ENCODE peak calls at places on chromosomes 11 and 22, in four cellular contexts. O is H1, P is mesendoderm, G is IMR-90. F is an unnamed sample.

GRCh38 chr11:3745161-3745560 is 52.2 kb downstream of the NUP98 start:
- DNase-seq in G (no peak), O (no peak), P (no peak), F (no peak)

GRCh38 chr11:78050964-78051831 is 12.5 kb upstream of the THRSP start:
- DNase-seq in P (peak), G (peak), O (no peak), F (peak)

GRCh38 chr22:32528984-32529982 is 54.7 kb downstream of the FBXO7 start:
- DNase-seq in O (peak), G (peak), P (peak), F (peak)

GRCh38 chr22:43164636-43165035 is 13.3 kb downstream of the TSPO start:
- DNase-seq in P (no peak), O (no peak), G (no peak), F (no peak)

GRCh38 chr22:40636380-40637180 is at the start of gene MRTFA:
- DNase-seq in O (peak), G (peak), P (peak), F (peak)

GRCh38 chr11:65482306-65482850 is 16.5 kb upstream of the MALAT1 start:
- DNase-seq in P (no peak), O (no peak), G (no peak), F (no peak)

GRCh38 chr22:49263101-49263500 is 564.6 kb downstream of the BRD1 start:
- DNase-seq in P (no peak), O (no peak), G (no peak), F (no peak)

GRCh38 chr11:1771700-1772099 is 8.0 kb upstream of the CTSD start:
- DNase-seq in G (peak), O (no peak), P (peak), F (no peak)

GRCh38 chr22:49554296-49554625 is 273.4 kb downstream of the BRD1 start:
- DNase-seq in O (no peak), P (no peak), G (no peak), F (peak)

GRCh38 chr22:23166038-23166831 is 14.1 kb upstream of the BCR start:
- DNase-seq in G (no peak), P (no peak), O (no peak), F (no peak)

GRCh38 chr11:86596861-86597632 is 75.4 kb downstream of the ME3 start:
- DNase-seq in O (no peak), G (peak), P (no peak), F (no peak)

GRCh38 chr22:29972121-29972520 is 89.1 kb downstream of the MTMR3 start:
- DNase-seq in O (no peak), P (no peak), G (no peak), F (no peak)

GRCh38 chr22:37552560-37553163 is 7.6 kb upstream of the CDC42EP1 start:
- DNase-seq in O (no peak), G (peak), P (peak), F (peak)

GRCh38 chr11:130677486-130678153 is 229.2 kb downstream of the ADAMTS15 start:
- DNase-seq in P (peak), O (peak), G (peak), F (peak)

GRCh38 chr11:69867076-69868002 is 48.1 kb upstream of the FGF3 start:
- DNase-seq in P (no peak), O (no peak), G (peak), F (peak)

GRCh38 chr11:87331273-87331672 is 293.5 kb downstream of the TMEM135 start:
- DNase-seq in O (no peak), P (no peak), G (no peak), F (no peak)

GRCh38 chr11:29282088-29282487 is 734.7 kb downstream of the KCNA4 start:
- DNase-seq in G (peak), P (peak), O (no peak), F (no peak)

GRCh38 chr11:1515082-1516060 is 28.8 kb upstream of the MOB2 start:
- DNase-seq in P (peak), O (peak), G (peak), F (peak)

GRCh38 chr22:46674906-46675305 is 54.7 kb downstream of the GRAMD4 start:
- DNase-seq in G (no peak), P (no peak), O (no peak), F (no peak)

GRCh38 chr11:105937331-105937730 is 84.7 kb downstream of the MSANTD4 start:
- DNase-seq in G (peak), P (no peak), O (no peak), F (no peak)

GRCh38 chr11:130671801-130672700 is 223.6 kb downstream of the ADAMTS15 start:
- DNase-seq in G (peak), O (no peak), P (peak), F (no peak)

GRCh38 chr22:50310209-50310722 is 2.8 kb upstream of the PLXNB2 start:
- DNase-seq in P (no peak), G (no peak), O (no peak), F (no peak)

GRCh38 chr22:39332441-39333064 is 13.1 kb upstream of the RPL3 start:
- DNase-seq in G (no peak), P (no peak), O (no peak), F (no peak)

GRCh38 chr11:116376547-116376946 is 396.2 kb downstream of the BUD13 start:
- DNase-seq in O (no peak), P (no peak), G (no peak), F (no peak)

GRCh38 chr11:127805771-127806170 is 781.6 kb downstream of the ETS1 start:
- DNase-seq in P (peak), O (no peak), G (no peak), F (no peak)
- H4K5ac ChIP-seq in P (no peak), O (no peak), G (no peak), F (no peak)

GRCh38 chr11:125359130-125359529 is 136.9 kb downstream of the FEZ1 start:
- DNase-seq in O (no peak), G (no peak), P (no peak), F (no peak)
- H4K5ac ChIP-seq in O (no peak), G (no peak), P (no peak), F (no peak)

GRCh38 chr11:38256436-38256835 is 1658.4 kb upstream of the RAG2 start:
- DNase-seq in P (peak), G (no peak), O (no peak), F (no peak)
- H4K5ac ChIP-seq in P (no peak), G (no peak), O (no peak), F (no peak)

DNA sequence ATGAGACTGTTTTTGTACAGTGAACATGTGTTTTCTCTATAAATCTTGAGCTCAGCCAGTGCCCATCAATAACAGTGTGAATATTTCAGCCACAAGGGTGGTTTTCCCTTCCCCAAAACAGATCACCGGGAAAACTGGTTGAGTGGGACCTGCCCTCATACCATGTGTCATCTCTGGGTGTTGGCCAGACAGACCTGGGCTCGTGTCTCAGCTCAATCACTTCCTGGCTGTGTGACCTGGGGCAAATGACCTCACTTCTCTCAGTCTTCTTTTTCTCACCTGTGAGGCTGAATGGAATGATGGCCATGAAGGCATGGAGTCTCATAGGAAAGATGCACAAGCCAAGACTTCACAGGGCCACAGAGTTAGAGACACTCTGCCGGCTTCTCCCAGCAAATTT is 74.7 kb downstream of the COMMD9 start:
- DNase-seq in O (no peak), P (peak), G (no peak), F (no peak)
- H4K5ac ChIP-seq in O (no peak), P (no peak), G (no peak), F (no peak)

GRCh38 chr11:19092850-19093249 is 24.1 kb upstream of the ZDHHC13 start:
- DNase-seq in G (no peak), O (no peak), P (no peak), F (no peak)

GRCh38 chr11:19092342-19092741 is 24.6 kb upstream of the ZDHHC13 start:
- DNase-seq in G (no peak), P (no peak), O (no peak), F (no peak)

GRCh38 chr11:19094859-19095258 is 22.1 kb upstream of the ZDHHC13 start:
- DNase-seq in P (no peak), O (no peak), G (no peak), F (no peak)

GRCh38 chr11:19091366-19091765 is 25.6 kb upstream of the ZDHHC13 start:
- DNase-seq in O (no peak), P (no peak), G (no peak), F (no peak)

GRCh38 chr11:19093976-19094375 is 23.0 kb upstream of the ZDHHC13 start:
- DNase-seq in G (no peak), O (no peak), P (no peak), F (no peak)
- H4K5ac ChIP-seq in G (no peak), O (no peak), P (no peak), F (no peak)

GRCh38 chr22:41725510-41726110 is 26.3 kb downstream of the MEI1 start:
- DNase-seq in G (peak), O (no peak), P (peak), F (no peak)
- H4K5ac ChIP-seq in G (no peak), O (no peak), P (no peak), F (no peak)

GRCh38 chr11:92941676-92942571 is 27.5 kb upstream of the MTNR1B start:
- DNase-seq in P (peak), G (peak), O (no peak), F (no peak)

GRCh38 chr11:92939305-92939704 is 30.1 kb upstream of the MTNR1B start:
- DNase-seq in O (no peak), G (no peak), P (no peak), F (no peak)
- H4K5ac ChIP-seq in O (no peak), G (no peak), P (no peak), F (no peak)

DNA sequence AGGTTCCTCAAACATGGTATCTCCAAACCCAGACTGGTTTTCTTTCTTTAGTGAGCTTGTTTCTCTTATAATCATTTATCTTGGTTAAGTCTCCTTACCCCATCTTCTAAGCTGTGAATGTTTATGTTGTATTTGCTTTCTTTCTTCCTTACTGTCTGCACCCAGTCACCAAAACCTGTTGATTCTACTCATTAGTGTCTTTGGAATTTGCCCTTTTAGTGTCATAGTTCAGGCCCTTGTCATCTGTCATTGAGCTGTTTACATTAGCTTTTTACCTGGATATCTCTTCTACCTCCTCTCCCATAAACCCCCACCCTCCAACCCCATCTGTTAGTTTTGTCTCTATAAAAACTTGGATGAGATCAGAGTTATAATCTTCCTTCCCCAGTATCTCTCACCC is 59.9 kb downstream of the AMOTL1 start:
- DNase-seq in P (no peak), O (no peak), G (no peak), F (no peak)
- H4K5ac ChIP-seq in P (no peak), O (no peak), G (no peak), F (no peak)

F was measured in H9.